ENCODE peak calls at places on chromosomes 7 and 10, in seven cellular contexts. D, V, C, F, N, K and A are unnamed samples.

GRCh38 chr10:102713483-102713813 is 749 bp downstream of the ARL3 start:
- ATAC-seq in D (peak), V (peak), C (no peak), F (peak), N (peak), K (peak), A (peak)

GRCh38 chr7:139714163-139714901 is 63.5 kb downstream of the HIPK2 start:
- ATAC-seq in D (no peak), V (peak), C (no peak), F (no peak), N (no peak), K (no peak), A (no peak)

GRCh38 chr7:131467788-131468187 is 88.6 kb downstream of the PODXL start:
- ATAC-seq in D (no peak), V (no peak), C (no peak), F (no peak), N (no peak), K (no peak), A (no peak)

GRCh38 chr10:122163182-122164027 is 107.7 kb upstream of the BTBD16 start:
- ATAC-seq in D (no peak), V (no peak), C (no peak), F (no peak), N (no peak), K (no peak), A (no peak)

GRCh38 chr10:12638103-12638502 is 288.8 kb downstream of the CAMK1D start:
- ATAC-seq in D (no peak), V (no peak), C (no peak), F (peak), N (no peak), K (no peak), A (no peak)

GRCh38 chr7:44221231-44221791 is 20.5 kb downstream of the YKT6 start:
- ATAC-seq in D (no peak), V (no peak), C (no peak), F (no peak), N (no peak), K (no peak), A (no peak)

GRCh38 chr10:78852856-78853255 is 215.9 kb upstream of the ZMIZ1 start:
- ATAC-seq in D (no peak), V (no peak), C (peak), F (no peak), N (no peak), K (no peak), A (peak)

GRCh38 chr10:10959666-10960065 is 58.0 kb upstream of the CELF2 start:
- ATAC-seq in D (peak), V (no peak), C (no peak), F (peak), N (no peak), K (peak), A (peak)

GRCh38 chr10:48751730-48752129 is 67.1 kb downstream of the WDFY4 start:
- ATAC-seq in D (no peak), V (no peak), C (no peak), F (no peak), N (no peak), K (peak), A (no peak)

GRCh38 chr10:77981281-77981680 is 48.0 kb downstream of the POLR3A start:
- ATAC-seq in D (no peak), V (no peak), C (no peak), F (no peak), N (no peak), K (no peak), A (no peak)

GRCh38 chr10:84333864-84334451 is 5.6 kb downstream of the CCSER2 start:
- ATAC-seq in D (peak), V (no peak), C (no peak), F (peak), N (peak), K (peak), A (peak)

GRCh38 chr7:27164381-27165088 is 802 bp downstream of the HOXA9 start:
- ATAC-seq in D (no peak), V (no peak), C (no peak), F (no peak), N (no peak), K (no peak), A (no peak)

GRCh38 chr7:83267141-83267631 is 104.5 kb upstream of the PCLO start:
- ATAC-seq in D (no peak), V (no peak), C (no peak), F (no peak), N (no peak), K (no peak), A (no peak)

GRCh38 chr7:140902305-140902953 is 22.3 kb downstream of the BRAF start:
- ATAC-seq in D (peak), V (no peak), C (no peak), F (peak), N (peak), K (no peak), A (peak)

GRCh38 chr7:12814107-12814506 is 126.7 kb downstream of the ARL4A start:
- ATAC-seq in D (no peak), V (no peak), C (no peak), F (no peak), N (no peak), K (no peak), A (no peak)

GRCh38 chr7:112521942-112522341 is 41.2 kb downstream of the LSMEM1 start:
- ATAC-seq in D (no peak), V (no peak), C (peak), F (no peak), N (no peak), K (no peak), A (no peak)

GRCh38 chr7:1537631-1538412 is 7.3 kb downstream of the MAFK start:
- ATAC-seq in D (no peak), V (peak), C (peak), F (no peak), N (no peak), K (no peak), A (no peak)

GRCh38 chr7:6564091-6564770 is 13.0 kb upstream of the GRID2IP start:
- ATAC-seq in D (no peak), V (peak), C (no peak), F (no peak), N (no peak), K (no peak), A (no peak)

GRCh38 chr7:30906014-30906413 is 5.6 kb upstream of the AQP1 start:
- ATAC-seq in D (no peak), V (no peak), C (no peak), F (no peak), N (no peak), K (no peak), A (no peak)

GRCh38 chr7:74525881-74526280 is 72.2 kb downstream of the GTF2IRD1 start:
- ATAC-seq in D (no peak), V (no peak), C (no peak), F (no peak), N (no peak), K (no peak), A (no peak)

GRCh38 chr10:28217848-28218247 is 85.0 kb downstream of the MPP7 start:
- ATAC-seq in D (peak), V (no peak), C (no peak), F (peak), N (peak), K (no peak), A (peak)

GRCh38 chr10:51301644-51302043 is 227.4 kb downstream of the PRKG1 start:
- ATAC-seq in D (no peak), V (peak), C (no peak), F (no peak), N (no peak), K (no peak), A (peak)

GRCh38 chr7:44097064-44097932 is 6.8 kb upstream of the AEBP1 start:
- ATAC-seq in D (peak), V (no peak), C (no peak), F (peak), N (peak), K (peak), A (peak)

GRCh38 chr10:20608503-20608902 is 288.6 kb downstream of the NEBL start:
- ATAC-seq in D (no peak), V (no peak), C (no peak), F (no peak), N (no peak), K (no peak), A (no peak)

GRCh38 chr10:28386508-28386868 is 83.6 kb upstream of the MPP7 start:
- ATAC-seq in D (no peak), V (no peak), C (no peak), F (no peak), N (no peak), K (no peak), A (no peak)

GRCh38 chr7:106358103-106358663 is 73.4 kb upstream of the NAMPT start:
- ATAC-seq in D (peak), V (peak), C (no peak), F (peak), N (no peak), K (peak), A (peak)

GRCh38 chr10:26446258-26446657 is 8.1 kb downstream of the APBB1IP start:
- ATAC-seq in D (no peak), V (no peak), C (no peak), F (peak), N (no peak), K (peak), A (peak)

GRCh38 chr10:13877154-13877909 is 290.6 kb downstream of the PRPF18 start:
- ATAC-seq in D (no peak), V (peak), C (no peak), F (no peak), N (no peak), K (peak), A (no peak)

GRCh38 chr10:50941629-50942028 is 56.2 kb upstream of the A1CF start:
- ATAC-seq in D (no peak), V (no peak), C (no peak), F (no peak), N (no peak), K (no peak), A (no peak)

GRCh38 chr7:101179780-101180755 is at the start of gene NAT16:
- ATAC-seq in D (no peak), V (no peak), C (no peak), F (no peak), N (no peak), K (no peak), A (no peak)

GRCh38 chr10:84613336-84614021 is 285.1 kb downstream of the CCSER2 start:
- ATAC-seq in D (no peak), V (peak), C (peak), F (no peak), N (no peak), K (no peak), A (peak)

GRCh38 chr7:151659219-151659618 is 139.5 kb upstream of the RHEB start:
- ATAC-seq in D (no peak), V (no peak), C (no peak), F (no peak), N (no peak), K (no peak), A (no peak)

GRCh38 chr10:100653957-100654834 is 91.2 kb upstream of the PAX2 start:
- ATAC-seq in D (peak), V (no peak), C (no peak), F (peak), N (peak), K (peak), A (peak)

GRCh38 chr10:63929826-63930467 is 408.7 kb downstream of the REEP3 start:
- ATAC-seq in D (no peak), V (no peak), C (no peak), F (no peak), N (no peak), K (no peak), A (no peak)

GRCh38 chr10:127151981-127152699 is 44.3 kb downstream of the INSYN2A start:
- ATAC-seq in D (no peak), V (peak), C (peak), F (no peak), N (no peak), K (peak), A (no peak)

GRCh38 chr7:141512597-141512996 is 38.6 kb upstream of the AGK start:
- ATAC-seq in D (peak), V (no peak), C (no peak), F (peak), N (no peak), K (no peak), A (peak)

GRCh38 chr10:75617485-75618155 is 186.2 kb downstream of the LRMDA start:
- ATAC-seq in D (no peak), V (peak), C (no peak), F (no peak), N (no peak), K (no peak), A (no peak)

GRCh38 chr7:148622887-148623585 is 32.5 kb downstream of the C7orf33 start:
- ATAC-seq in D (no peak), V (no peak), C (no peak), F (no peak), N (no peak), K (no peak), A (no peak)

GRCh38 chr7:103632972-103633371 is 187.0 kb upstream of the SLC26A5 start:
- ATAC-seq in D (no peak), V (no peak), C (no peak), F (no peak), N (no peak), K (no peak), A (no peak)